ENCODE peak calls at places on chromosomes 3 and 15, in five cellular contexts. H, V, U, X and Y are unnamed samples.

GRCh38 chr3:187686874-187687273 is 15.5 kb downstream of the RTP2 start:
- DNase-seq in U (no peak), V (no peak), H (no peak), X (no peak), Y (no peak)

GRCh38 chr15:78808550-78808949 is 2.7 kb downstream of the ADAMTS7 start:
- DNase-seq in H (peak; percentile 34), U (no peak), V (peak; percentile 48), X (no peak), Y (no peak)

GRCh38 chr15:91426412-91426811 is 326.4 kb downstream of the SV2B start:
- DNase-seq in H (no peak), X (no peak), V (no peak), U (no peak), Y (no peak)

GRCh38 chr3:270688-271087 is 74.1 kb downstream of the CHL1 start:
- DNase-seq in X (no peak), V (no peak), H (no peak), U (no peak), Y (no peak)

GRCh38 chr3:135242285-135242684 is 447.2 kb downstream of the EPHB1 start:
- DNase-seq in X (no peak), V (no peak), H (no peak), U (no peak), Y (no peak)

GRCh38 chr15:41115652-41116115 is 396 bp downstream of the INO80 start:
- DNase-seq in V (peak; percentile 69), X (no peak), U (peak; percentile 70), H (peak; percentile 48), Y (no peak)

GRCh38 chr15:90512981-90513380 is 16.7 kb upstream of the CRTC3 start:
- DNase-seq in X (no peak), V (no peak), U (no peak), H (no peak), Y (no peak)

GRCh38 chr15:80162059-80162554 is 9.3 kb downstream of the FAH start:
- DNase-seq in U (no peak), H (peak; percentile 45), X (no peak), V (peak; percentile 85), Y (no peak)

GRCh38 chr15:94582368-94582767 is 351.0 kb downstream of the MCTP2 start:
- DNase-seq in H (no peak), V (peak; percentile 52), X (no peak), U (no peak), Y (peak; percentile 48)

GRCh38 chr3:170033489-170033888 is 4.3 kb upstream of the GPR160 start:
- DNase-seq in X (no peak), H (no peak), V (no peak), U (peak; percentile 63), Y (no peak)

GRCh38 chr3:37096292-37096691 is 78.1 kb downstream of the LRRFIP2 start:
- DNase-seq in X (no peak), H (peak; percentile 78), U (no peak), V (peak; percentile 63), Y (no peak)

GRCh38 chr3:139286825-139287224 is 57.0 kb upstream of the MRPS22 start:
- DNase-seq in H (no peak), U (no peak), X (no peak), V (no peak), Y (no peak)

GRCh38 chr3:155281892-155282291 is 11.6 kb downstream of the STRIT1 start:
- DNase-seq in U (no peak), H (peak; percentile 39), V (peak; percentile 6), X (no peak), Y (no peak)

GRCh38 chr3:147412491-147412916 is 3.3 kb downstream of the ZIC1 start:
- DNase-seq in U (no peak), H (no peak), X (no peak), V (no peak), Y (no peak)

GRCh38 chr3:9916346-9916733 is 558 bp upstream of the IL17RC start:
- DNase-seq in X (no peak), V (peak; percentile 54), H (peak; percentile 48), U (no peak), Y (no peak)

GRCh38 chr15:38828031-38828532 is 263.5 kb upstream of the RASGRP1 start:
- DNase-seq in X (no peak), V (peak; percentile 83), H (peak; percentile 23), U (no peak), Y (no peak)

GRCh38 chr3:31103623-31104180 is 209.2 kb upstream of the GADL1 start:
- DNase-seq in X (no peak), U (no peak), V (no peak), H (no peak), Y (no peak)

GRCh38 chr3:12759097-12759679 is at the start of gene TMEM40:
- DNase-seq in U (no peak), V (no peak), H (no peak), X (no peak), Y (no peak)

GRCh38 chr3:4752201-4753072 is 226.8 kb upstream of the BHLHE40 start:
- DNase-seq in V (peak; percentile 37), H (peak; percentile 10), X (no peak), U (peak; percentile 64), Y (no peak)

GRCh38 chr3:16300881-16301359 is 35.9 kb downstream of the OXNAD1 start:
- DNase-seq in X (no peak), V (no peak), U (peak; percentile 35), H (no peak), Y (no peak)

GRCh38 chr3:30245805-30246622 is 360.4 kb upstream of the TGFBR2 start:
- DNase-seq in X (no peak), V (no peak), U (no peak), H (no peak), Y (peak; percentile 18)

GRCh38 chr3:128089135-128089534 is 34.5 kb downstream of the RUVBL1 start:
- DNase-seq in H (no peak), U (no peak), X (no peak), V (no peak), Y (no peak)

GRCh38 chr3:116413319-116413718 is 32.0 kb downstream of the LSAMP start:
- DNase-seq in X (no peak), U (no peak), V (no peak), H (no peak), Y (no peak)

GRCh38 chr3:111809196-111809595 is 49.9 kb upstream of the PHLDB2 start:
- DNase-seq in U (no peak), V (peak; percentile 58), X (no peak), H (peak; percentile 65), Y (no peak)

GRCh38 chr3:45311953-45312795 is 76.2 kb upstream of the LARS2 start:
- DNase-seq in X (no peak), V (no peak), U (no peak), H (peak; percentile 10), Y (no peak)

DNA sequence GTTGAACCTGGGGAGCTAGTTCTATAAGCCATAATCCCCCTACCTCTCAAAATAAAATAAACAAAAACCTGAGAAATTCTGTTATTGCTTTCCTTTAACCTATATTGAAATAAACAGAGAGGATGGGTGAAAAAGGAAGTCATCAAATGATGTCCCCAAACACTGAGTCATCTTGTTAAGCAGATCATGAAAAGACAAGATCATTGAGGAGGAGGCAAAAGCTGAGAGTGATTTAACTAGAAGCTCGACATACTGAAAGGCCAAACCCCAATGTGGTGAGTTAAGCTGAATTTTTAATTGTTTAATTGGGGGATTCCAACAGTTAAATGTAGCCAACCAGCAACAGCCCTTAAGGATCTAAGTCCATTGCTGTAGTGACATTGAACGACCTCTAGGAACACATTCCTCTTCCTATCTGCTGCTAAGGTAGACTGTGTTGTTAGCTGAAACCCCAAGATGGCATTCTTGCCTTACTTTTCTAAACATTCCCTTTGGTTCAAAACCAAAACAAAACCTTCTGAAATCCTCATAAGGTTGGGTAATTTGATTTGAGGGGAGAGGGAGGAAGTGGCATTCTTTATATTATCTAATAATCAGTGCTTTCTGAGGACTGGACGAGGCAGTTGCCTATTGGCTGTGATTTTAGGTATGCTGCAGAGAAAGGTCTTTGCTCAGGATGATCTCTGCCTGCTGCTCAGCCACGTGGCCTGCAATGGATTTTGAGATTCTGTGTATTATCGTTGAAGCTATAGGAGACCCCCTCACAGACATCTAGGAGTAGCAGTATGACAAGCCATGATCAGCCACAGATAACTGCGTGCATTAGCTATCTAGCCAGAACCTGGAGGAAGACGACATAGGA is 62.7 kb upstream of the BNIP2 start:
- DNase-seq in H (no peak), U (no peak), X (no peak), V (peak; percentile 8), Y (no peak)
- TF ChIP-seq CTCF in H (no peak), U (no peak), X (no peak), V (peak; percentile 8), Y (peak; percentile 44)

GRCh38 chr3:188832146-188832545 is 339.6 kb upstream of the TPRG1 start:
- DNase-seq in X (no peak), V (no peak), H (no peak), U (no peak), Y (no peak)

GRCh38 chr3:188829577-188829976 is 342.2 kb upstream of the TPRG1 start:
- DNase-seq in V (no peak), X (no peak), U (no peak), H (no peak), Y (no peak)

GRCh38 chr3:188832961-188833615 is 338.7 kb upstream of the TPRG1 start:
- DNase-seq in H (no peak), X (no peak), U (no peak), V (peak; percentile 41), Y (no peak)

GRCh38 chr3:188827593-188827992 is 344.2 kb upstream of the TPRG1 start:
- DNase-seq in U (no peak), V (peak; percentile 15), H (peak; percentile 21), X (no peak), Y (peak; percentile 12)

GRCh38 chr3:188830955-188831354 is 340.8 kb upstream of the TPRG1 start:
- DNase-seq in X (no peak), H (no peak), V (peak; percentile 28), U (no peak), Y (no peak)
- TF ChIP-seq CTCF in X (no peak), H (peak; percentile 30), V (peak; percentile 39), U (no peak), Y (no peak)

DNA sequence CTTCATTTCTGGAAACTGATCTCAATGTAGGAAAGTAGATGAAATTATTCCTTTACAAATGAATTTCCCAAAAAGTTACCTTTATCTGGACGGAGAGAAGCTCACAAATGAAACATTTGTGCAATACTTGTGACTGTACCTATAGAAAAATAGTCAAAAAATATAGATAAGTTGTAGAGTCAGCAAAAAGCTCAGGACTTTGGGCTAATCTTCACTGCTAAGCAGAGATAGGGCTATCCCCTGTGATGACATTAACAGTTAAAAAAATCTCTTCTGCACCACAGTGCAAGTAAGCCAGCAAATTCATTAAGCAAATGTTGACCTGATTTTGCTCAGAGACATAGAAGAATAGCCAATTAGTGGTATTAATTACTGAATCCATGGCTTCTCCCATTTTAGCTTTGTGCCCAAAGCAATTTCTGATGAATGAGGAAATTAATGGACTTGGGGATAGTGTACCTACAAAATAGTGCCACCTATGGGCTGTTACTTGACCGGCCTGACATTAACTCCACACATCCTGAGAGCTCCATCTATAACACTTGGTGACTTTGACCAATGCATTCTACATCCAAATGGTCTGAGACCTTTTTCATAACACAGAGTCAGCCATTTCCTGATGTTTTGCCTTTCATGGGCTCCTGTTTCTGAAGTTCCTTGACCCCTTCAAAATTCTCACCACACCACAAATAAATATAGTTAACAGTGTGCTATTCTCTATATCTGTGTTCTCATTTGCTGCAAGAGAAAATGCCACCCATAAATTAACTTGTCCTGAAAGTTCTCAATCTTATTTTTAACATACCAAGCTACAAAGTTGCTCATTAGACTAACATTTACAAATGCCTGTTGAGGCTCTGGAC is 105.0 kb downstream of the SSR3 start:
- DNase-seq in X (no peak), H (peak; percentile 30), U (no peak), V (peak; percentile 56), Y (peak; percentile 16)
- TF ChIP-seq CTCF in X (peak; percentile 29), H (peak; percentile 53), U (peak; percentile 33), V (peak; percentile 67), Y (peak; percentile 61)

DNA sequence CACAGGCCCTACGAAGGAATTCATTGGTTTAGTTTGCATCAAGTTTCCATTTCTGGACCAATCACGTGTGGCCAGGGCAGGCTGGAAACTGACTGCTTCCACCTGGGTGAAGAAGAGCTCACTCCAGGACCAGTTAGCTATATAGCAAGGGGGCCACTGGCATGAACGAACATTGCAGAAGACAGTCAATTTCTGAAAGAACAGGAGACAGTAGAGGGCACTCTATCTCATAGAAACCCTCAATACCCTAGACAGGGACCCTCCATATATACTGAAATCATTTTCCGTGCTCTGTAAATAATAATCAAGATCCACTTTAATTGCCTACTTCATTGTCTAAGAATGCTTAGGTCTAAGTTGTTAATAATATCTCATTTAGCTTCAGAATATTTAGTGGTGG is 215.6 kb downstream of the CADPS start:
- DNase-seq in V (no peak), U (no peak), X (no peak), H (no peak), Y (no peak)
- TF ChIP-seq CTCF in V (peak; percentile 7), U (no peak), X (no peak), H (no peak), Y (no peak)